ENCODE peak calls at places on chromosome 2, in five cellular contexts. T is GM12878, U is K562, R is HepG2, W is H1. L is an unnamed sample.

GRCh38 chr2:44452184-44452583 is 90.4 kb downstream of the CAMKMT start:
- DNase-seq in T (no peak), U (no peak), R (no peak), W (no peak), L (no peak)

GRCh38 chr2:1082456-1083205 is 132.0 kb downstream of the SNTG2 start:
- DNase-seq in T (no peak), U (no peak), R (no peak), W (no peak), L (peak)

GRCh38 chr2:129466389-129466788 is 513.1 kb upstream of the RAB6C start:
- DNase-seq in T (no peak), U (no peak), R (no peak), W (no peak), L (no peak)

GRCh38 chr2:137865954-137866540 is 98.2 kb upstream of the HNMT start:
- DNase-seq in T (no peak), U (peak), R (peak), W (peak), L (peak)

GRCh38 chr2:127143851-127144782 is 37.2 kb upstream of the BIN1 start:
- DNase-seq in T (no peak), U (no peak), R (no peak), W (peak), L (no peak)

GRCh38 chr2:216880509-216881184 is 20.8 kb upstream of the TNP1 start:
- DNase-seq in T (no peak), U (peak), R (no peak), W (no peak), L (no peak)

GRCh38 chr2:216548901-216549321 is 50.3 kb downstream of the RPL37A start:
- DNase-seq in T (no peak), U (no peak), R (no peak), W (no peak), L (no peak)

GRCh38 chr2:80001704-80002103 is 302.8 kb downstream of the LRRTM1 start:
- DNase-seq in T (no peak), U (no peak), R (no peak), W (no peak), L (no peak)

GRCh38 chr2:25453199-25453903 is 111.6 kb upstream of the DNMT3A start:
- DNase-seq in T (peak), U (no peak), R (no peak), W (no peak), L (no peak)

GRCh38 chr2:232791518-232791917 is 15.2 kb upstream of the KCNJ13 start:
- DNase-seq in T (no peak), U (no peak), R (no peak), W (no peak), L (no peak)

GRCh38 chr2:112867701-112868631 is 31.4 kb upstream of the IL1B start:
- DNase-seq in T (no peak), U (no peak), R (no peak), W (no peak), L (no peak)

GRCh38 chr2:12479042-12479601 is 237.6 kb upstream of the TRIB2 start:
- DNase-seq in T (no peak), U (no peak), R (no peak), W (no peak), L (no peak)

DNA sequence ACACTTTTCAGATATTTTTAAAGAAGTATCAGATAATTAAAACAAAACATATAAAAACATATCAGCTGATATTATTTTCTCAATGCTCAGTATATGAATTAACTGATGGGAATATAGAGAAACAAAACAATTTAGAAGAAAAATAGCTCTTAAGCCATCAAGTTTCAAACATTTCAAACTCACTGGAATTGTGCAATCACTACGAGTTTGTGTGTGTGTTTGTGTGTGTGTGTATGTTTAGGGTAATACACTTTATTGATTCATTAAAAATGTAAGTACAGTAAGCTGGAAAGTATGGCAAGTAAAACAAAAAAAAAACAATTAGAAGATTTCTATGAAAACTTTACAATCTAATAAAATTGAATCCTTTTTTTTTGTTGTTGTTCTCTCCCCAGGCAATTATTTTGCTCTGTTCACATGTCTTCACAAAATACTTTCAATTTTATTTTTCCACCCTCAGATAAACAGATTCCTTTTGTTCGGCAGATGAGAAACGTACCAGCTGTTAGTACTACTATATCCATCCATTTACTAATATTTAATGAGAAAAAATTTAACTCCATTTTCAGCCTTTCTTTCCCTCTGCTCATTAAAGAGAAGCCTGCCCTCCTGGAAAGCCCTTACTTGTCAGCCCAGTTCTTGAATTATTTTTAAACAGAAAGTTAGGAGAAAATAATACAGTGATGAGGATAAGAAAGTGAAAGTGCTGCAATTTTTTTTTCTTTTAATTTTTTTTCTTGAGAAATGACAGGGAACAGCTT is 87.6 kb downstream of the SLC8A1 start:
- DNase-seq in T (no peak), U (no peak), R (no peak), W (no peak), L (no peak)
- H2AFZ ChIP-seq in T (no peak), U (no peak), R (no peak), W (no peak), L (no peak)

GRCh38 chr2:222892321-222892720 is 31.5 kb downstream of the ACSL3 start:
- DNase-seq in T (no peak), U (no peak), R (no peak), W (no peak), L (no peak)
- H3K4me3 ChIP-seq in T (no peak), U (no peak), R (no peak), W (no peak), L (no peak)

GRCh38 chr2:196293751-196294486 is 122.5 kb upstream of the STK17B start:
- DNase-seq in T (no peak), U (no peak), R (no peak), W (no peak), L (no peak)
- TF ChIP-seq CREB1 in T (no peak), U (no peak), R (no peak), W (no peak), L (no peak)

DNA sequence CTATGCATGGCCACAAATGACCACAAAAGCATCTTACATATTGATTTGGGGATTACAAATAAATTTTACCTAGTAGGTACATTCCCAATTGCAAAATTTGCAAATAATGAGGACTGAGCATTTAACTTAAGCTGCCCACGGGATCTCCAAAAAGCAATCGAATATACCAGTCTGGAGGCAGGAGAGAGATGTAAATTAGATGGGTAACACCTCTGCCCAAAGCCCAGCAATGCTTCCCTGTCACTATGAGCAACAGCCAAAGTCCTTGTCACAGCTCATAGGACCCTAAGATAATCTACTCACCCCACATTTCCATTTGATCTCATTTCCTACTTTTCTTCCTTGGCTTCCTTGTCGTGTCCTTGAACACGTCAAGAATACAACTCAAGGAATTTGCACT is 172.2 kb downstream of the SUCLG1 start:
- DNase-seq in T (no peak), U (no peak), R (no peak), W (no peak), L (no peak)
- H2AFZ ChIP-seq in T (no peak), U (no peak), R (no peak), W (no peak), L (no peak)

DNA sequence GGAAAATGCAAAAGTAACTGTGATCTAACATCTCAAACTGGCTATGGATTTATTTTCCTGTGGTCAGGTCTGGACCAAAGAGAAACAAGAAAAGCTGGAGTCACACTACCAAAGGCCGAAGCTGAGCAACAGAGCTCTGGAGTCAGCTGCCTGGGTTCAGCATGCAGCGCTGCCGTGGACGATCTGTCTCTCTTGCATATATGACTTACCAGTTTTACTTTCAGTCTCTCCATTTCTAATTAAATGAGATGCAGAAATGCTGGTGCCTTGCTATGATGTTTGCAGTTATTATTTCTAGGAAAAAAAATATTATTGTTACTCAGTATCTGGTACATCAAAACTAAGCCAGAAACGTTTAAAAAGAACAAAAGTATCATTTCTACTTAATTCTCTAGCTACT is 813.2 kb downstream of the RNF144A start:
- DNase-seq in T (no peak), U (no peak), R (no peak), W (no peak), L (no peak)
- H3K4me3 ChIP-seq in T (no peak), U (no peak), R (no peak), W (no peak), L (no peak)

DNA sequence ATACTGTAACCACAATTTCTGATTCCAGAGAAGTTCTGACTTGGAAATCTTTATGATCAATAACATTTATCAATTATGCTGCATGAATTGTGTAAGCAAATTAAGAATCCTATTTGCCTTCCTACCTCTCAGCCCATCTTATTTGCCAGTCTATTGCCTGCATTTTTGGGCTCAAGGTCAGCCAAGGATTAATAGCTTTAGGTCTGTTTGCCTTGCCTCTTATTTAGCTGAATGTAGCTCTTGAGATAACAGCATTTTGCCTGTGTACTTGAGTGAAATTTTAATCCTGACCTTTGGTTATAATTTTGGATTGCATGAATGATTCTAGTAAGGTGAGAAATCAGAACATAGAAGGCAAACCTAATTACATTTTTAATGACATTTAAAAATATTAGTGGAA is 51.2 kb downstream of the MYO3B start:
- DNase-seq in T (no peak), U (no peak), R (peak), W (no peak), L (no peak)
- TF ChIP-seq CREB1 in T (no peak), U (no peak), R (no peak), W (no peak), L (no peak)

DNA sequence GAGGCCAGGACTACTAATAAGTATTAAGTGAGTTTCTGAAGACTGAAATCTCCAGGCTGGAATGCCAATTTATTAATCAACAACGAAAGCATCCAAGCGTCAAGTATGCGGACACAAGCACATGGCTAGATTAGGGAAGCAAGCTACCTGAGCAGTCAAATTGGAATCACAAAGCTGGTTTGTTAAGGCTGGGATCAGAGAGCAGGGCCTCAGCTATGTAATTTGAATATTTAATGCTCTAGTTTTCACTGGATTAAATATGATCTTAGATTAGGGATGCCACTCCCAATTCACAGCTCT is 5.7 kb downstream of the CCL20 start:
- DNase-seq in T (no peak), U (no peak), R (no peak), W (no peak), L (no peak)
- H2AFZ ChIP-seq in T (no peak), U (no peak), R (no peak), W (no peak), L (no peak)

GRCh38 chr2:140851258-140851657 is 1279.6 kb downstream of the LRP1B start:
- DNase-seq in T (no peak), U (no peak), R (no peak), W (no peak), L (no peak)

GRCh38 chr2:140855471-140855870 is 1275.3 kb downstream of the LRP1B start:
- DNase-seq in T (no peak), U (no peak), R (no peak), W (no peak), L (no peak)
- H3K4me3 ChIP-seq in T (no peak), U (no peak), R (no peak), W (no peak), L (no peak)